ENCODE peak calls at places on chromosome 21, in eight cellular contexts. R is IMR-90, N is esophagus squamous epithelium, L is upper lobe of left lung, W is suprapubic skin, I is spleen, C is right lobe of liver, Q is NB4. U is an unnamed sample.

GRCh38 chr21:45033791-45034555 is 40.4 kb upstream of the ADARB1 start:
- DNase-seq in I (no peak), R (peak), W (no peak), C (peak), L (no peak), N (no peak), Q (no peak), U (no peak)

GRCh38 chr21:26124896-26125295 is 45.7 kb downstream of the APP start:
- DNase-seq in C (no peak), N (no peak), R (no peak), L (no peak), Q (no peak), W (no peak), I (no peak), U (peak)

GRCh38 chr21:39712976-39713375 is 32.0 kb upstream of the IGSF5 start:
- DNase-seq in R (no peak), I (no peak), Q (peak), W (no peak), N (no peak), L (no peak), C (no peak), U (peak)

GRCh38 chr21:14947613-14948160 is 117.1 kb downstream of the NRIP1 start:
- DNase-seq in I (no peak), C (no peak), Q (no peak), W (no peak), R (no peak), N (no peak), L (no peak), U (no peak)

GRCh38 chr21:33300701-33301631 is 23.8 kb upstream of the IFNAR1 start:
- DNase-seq in R (no peak), L (no peak), I (peak), W (no peak), N (no peak), C (no peak), Q (peak), U (no peak)

GRCh38 chr21:19607983-19608668 is 1204.5 kb upstream of the TMPRSS15 start:
- DNase-seq in R (no peak), L (no peak), N (no peak), Q (no peak), W (no peak), I (no peak), C (no peak), U (peak)

GRCh38 chr21:44718571-44718970 is 7.2 kb upstream of the TSPEAR start:
- DNase-seq in W (peak), Q (no peak), R (no peak), I (no peak), C (no peak), N (no peak), L (no peak), U (no peak)

GRCh38 chr21:42653492-42654061 is at the start of gene PDE9A:
- DNase-seq in C (peak), R (no peak), N (no peak), W (no peak), I (peak), L (no peak), Q (peak), U (peak)

GRCh38 chr21:36647279-36648093 is 51.4 kb upstream of the SIM2 start:
- DNase-seq in Q (no peak), C (no peak), R (peak), I (no peak), W (no peak), L (no peak), N (no peak), U (no peak)

GRCh38 chr21:39373634-39374033 is 24.7 kb upstream of the HMGN1 start:
- DNase-seq in Q (peak), C (no peak), L (no peak), I (no peak), R (peak), W (no peak), N (no peak), U (no peak)

GRCh38 chr21:36202721-36203602 is 46.3 kb downstream of the DOP1B start:
- DNase-seq in L (no peak), Q (no peak), N (no peak), R (peak), W (no peak), C (no peak), I (no peak), U (peak)

GRCh38 chr21:44933938-44934260 is 5.9 kb upstream of the SLX9 start:
- DNase-seq in L (no peak), C (peak), I (peak), N (no peak), Q (no peak), R (no peak), W (no peak), U (no peak)

GRCh38 chr21:27590271-27590670 is 623.4 kb upstream of the ADAMTS5 start:
- DNase-seq in I (no peak), N (no peak), Q (peak), W (peak), C (no peak), R (no peak), L (no peak), U (no peak)

GRCh38 chr21:39601194-39601940 is 11.4 kb upstream of the B3GALT5 start:
- DNase-seq in W (no peak), Q (no peak), C (no peak), N (no peak), L (no peak), I (no peak), R (no peak), U (no peak)

GRCh38 chr21:45532826-45533730 is 9.2 kb downstream of the SLC19A1 start:
- DNase-seq in C (peak), Q (peak), N (no peak), R (no peak), W (peak), L (peak), I (peak), U (peak)

GRCh38 chr21:40531016-40531415 is 315.9 kb downstream of the DSCAM start:
- DNase-seq in Q (no peak), C (no peak), L (no peak), N (no peak), I (no peak), R (no peak), W (no peak), U (no peak)

GRCh38 chr21:21003701-21004100 is 5.5 kb downstream of the NCAM2 start:
- DNase-seq in W (no peak), L (no peak), R (peak), I (no peak), C (no peak), N (no peak), Q (peak), U (no peak)

GRCh38 chr21:18369115-18369514 is 34.5 kb downstream of the TMPRSS15 start:
- DNase-seq in C (no peak), W (no peak), R (no peak), I (no peak), L (no peak), Q (peak), N (no peak), U (no peak)

GRCh38 chr21:38821959-38822682 is 16.4 kb downstream of the ETS2 start:
- DNase-seq in L (peak), N (no peak), R (no peak), C (no peak), W (no peak), Q (no peak), I (no peak), U (no peak)

GRCh38 chr21:44982558-44983244 is 42.9 kb downstream of the SLX9 start:
- DNase-seq in I (peak), C (peak), N (no peak), L (no peak), W (no peak), R (peak), Q (no peak), U (no peak)

GRCh38 chr21:45318146-45318555 is 30.5 kb upstream of the POFUT2 start:
- DNase-seq in R (no peak), Q (no peak), W (no peak), C (peak), N (no peak), I (no peak), L (no peak), U (no peak)

GRCh38 chr21:45935628-45936027 is 45.9 kb upstream of the COL6A1 start:
- DNase-seq in W (no peak), L (no peak), C (no peak), Q (no peak), I (peak), R (peak), N (no peak), U (no peak)

GRCh38 chr21:45556302-45556644 is 14.0 kb upstream of the SLC19A1 start:
- DNase-seq in W (no peak), I (no peak), N (no peak), C (no peak), R (no peak), Q (no peak), L (no peak), U (no peak)

GRCh38 chr21:42163511-42163863 is 55.5 kb upstream of the ABCG1 start:
- DNase-seq in N (no peak), C (no peak), W (peak), I (no peak), L (no peak), R (no peak), Q (no peak), U (no peak)

GRCh38 chr21:22892757-22893156 is 1894.5 kb downstream of the NCAM2 start:
- DNase-seq in C (no peak), N (no peak), L (no peak), Q (no peak), W (no peak), R (no peak), I (no peak), U (no peak)

GRCh38 chr21:27645285-27645684 is 678.4 kb upstream of the ADAMTS5 start:
- DNase-seq in N (no peak), Q (no peak), C (no peak), I (no peak), L (no peak), R (peak), W (no peak), U (no peak)

GRCh38 chr21:36551731-36552457 is 72.0 kb upstream of the CLDN14 start:
- DNase-seq in R (peak), N (no peak), C (no peak), W (no peak), I (no peak), L (no peak), Q (no peak), U (no peak)

GRCh38 chr21:41914965-41915364 is 35.8 kb upstream of the PRDM15 start:
- DNase-seq in C (no peak), Q (no peak), L (no peak), N (no peak), R (no peak), I (no peak), W (no peak), U (no peak)

GRCh38 chr21:26795866-26796329 is 49.3 kb downstream of the ADAMTS1 start:
- DNase-seq in C (no peak), R (peak), I (no peak), N (no peak), Q (no peak), W (no peak), L (no peak), U (peak)

GRCh38 chr21:37047079-37047478 is 25.8 kb downstream of the PIGP start:
- DNase-seq in C (no peak), Q (no peak), W (no peak), I (no peak), R (no peak), N (no peak), L (no peak), U (no peak)

GRCh38 chr21:39347537-39347936 is 1.4 kb downstream of the HMGN1 start:
- DNase-seq in L (no peak), I (no peak), N (no peak), R (no peak), C (no peak), Q (peak), W (no peak), U (no peak)

DNA sequence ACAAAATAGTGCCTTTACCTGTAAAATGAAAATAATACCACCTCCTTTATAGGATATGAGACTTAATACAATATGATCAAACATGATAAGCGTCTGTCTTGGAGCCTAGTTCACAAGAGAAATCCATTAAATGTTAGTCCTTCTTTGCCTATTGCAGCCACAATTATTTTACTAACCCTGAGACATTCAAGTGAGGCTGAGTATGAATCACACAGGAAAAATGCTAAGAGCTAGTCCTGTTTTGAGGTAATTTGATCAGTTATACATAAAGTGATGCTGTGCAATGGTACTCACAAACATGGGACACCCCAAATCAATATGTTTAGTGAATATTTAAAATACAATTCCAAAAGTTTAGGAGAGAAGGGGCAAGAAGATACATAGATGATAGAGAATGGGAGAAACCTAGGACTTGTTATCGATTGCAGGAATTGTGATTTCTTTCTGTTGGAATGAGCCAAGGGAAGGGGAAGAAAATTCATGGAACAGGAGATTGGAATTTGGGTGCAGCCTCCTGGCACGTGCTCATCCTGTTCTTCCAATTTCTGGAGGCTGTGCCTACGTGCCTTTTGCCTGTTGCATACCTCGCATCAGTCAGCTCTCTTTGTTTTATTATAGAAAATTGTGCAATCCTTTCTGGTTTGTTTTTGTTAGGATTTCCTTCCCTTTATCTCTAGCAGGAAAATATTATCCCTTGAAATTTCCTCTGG is 39.9 kb upstream of the BACH1 start:
- DNase-seq in N (no peak), I (no peak), C (no peak), W (no peak), R (peak), Q (no peak), L (no peak), U (no peak)
- H3K4me3 ChIP-seq in N (no peak), I (no peak), C (no peak), W (no peak), R (no peak), Q (no peak), L (no peak), U (no peak)

GRCh38 chr21:34886554-34887385 is 162.3 kb downstream of the RUNX1 start:
- DNase-seq in W (no peak), I (peak), C (peak), N (no peak), Q (peak), L (peak), R (no peak), U (peak)
- TF ChIP-seq POLR2A in W (no peak), I (no peak), C (peak), N (no peak), Q (no peak), L (no peak), R (peak), U (peak)

DNA sequence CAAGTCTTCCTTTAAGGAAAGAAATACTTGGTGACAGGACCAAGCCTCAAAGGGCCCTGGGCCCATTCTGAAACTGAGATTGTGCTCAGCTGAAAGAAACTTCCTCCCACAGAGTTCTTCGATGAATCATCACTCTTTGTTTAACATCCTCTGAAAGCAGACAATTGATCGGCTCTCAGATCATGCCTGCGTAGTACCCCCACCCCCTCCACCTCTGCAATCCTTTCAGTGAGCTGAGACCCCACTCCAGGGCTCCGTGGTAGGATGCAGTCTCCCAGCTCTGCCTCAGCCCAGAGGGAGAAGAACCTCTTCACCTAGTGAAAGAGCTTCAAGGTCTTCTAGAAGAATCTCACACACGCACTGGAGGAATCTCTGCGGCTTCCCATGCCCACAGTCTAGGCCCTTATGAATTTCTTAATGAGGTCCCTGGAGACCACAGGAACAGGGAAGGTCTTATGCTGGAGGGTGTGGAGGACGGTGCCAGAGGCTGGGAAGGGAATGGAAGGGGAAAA is 104.9 kb upstream of the SOD1 start:
- DNase-seq in N (no peak), W (no peak), R (peak), Q (no peak), C (no peak), I (no peak), L (no peak), U (no peak)
- H3K4me3 ChIP-seq in N (no peak), W (no peak), R (no peak), Q (no peak), C (no peak), I (no peak), L (no peak), U (no peak)

DNA sequence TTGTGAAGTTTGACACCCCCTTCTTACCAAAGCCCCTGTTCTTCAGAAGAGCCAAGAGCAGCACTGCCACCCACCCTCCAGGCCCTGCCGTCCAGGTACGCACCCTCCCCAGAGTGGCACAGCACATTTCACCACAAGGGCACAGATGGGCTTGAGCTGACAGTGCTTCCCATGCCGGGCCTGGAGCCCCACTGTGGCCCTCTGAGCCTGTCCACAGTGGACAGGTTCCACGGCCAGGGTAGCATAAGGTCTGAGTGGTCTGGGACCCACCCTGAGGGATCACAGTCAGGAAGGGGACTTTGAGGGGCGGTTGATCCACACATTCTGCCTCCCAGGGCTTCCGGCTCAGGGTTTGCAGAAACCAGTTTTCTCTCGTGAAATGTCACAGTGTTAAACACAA is 28.6 kb upstream of the PDXK start:
- DNase-seq in N (no peak), I (peak), W (no peak), C (no peak), R (no peak), L (no peak), Q (no peak), U (no peak)
- TF ChIP-seq POLR2A in N (no peak), I (no peak), W (no peak), C (no peak), R (no peak), L (no peak), Q (no peak), U (no peak)

U was measured in body of pancreas.